ENCODE peak calls at places on chromosomes 12 and 14, in four cellular contexts. One of them, this sample, is unnamed.

GRCh38 chr12:132479291-132479690 is 10.7 kb upstream of the FBRSL1 start:
- DNase-seq in suprapubic skin: no peak
- DNase-seq in left ventricle myocardium inferior: no peak
- DNase-seq in astrocyte of the spinal cord: no peak
- DNase-seq in this sample: no peak

GRCh38 chr12:104494137-104494815 is 37.5 kb downstream of the CHST11 start:
- DNase-seq in left ventricle myocardium inferior: no peak
- DNase-seq in suprapubic skin: no peak
- DNase-seq in astrocyte of the spinal cord: peak; percentile 34
- DNase-seq in this sample: no peak

GRCh38 chr12:105834496-105834895 is 304.3 kb downstream of the NUAK1 start:
- DNase-seq in suprapubic skin: no peak
- DNase-seq in left ventricle myocardium inferior: no peak
- DNase-seq in astrocyte of the spinal cord: no peak
- DNase-seq in this sample: no peak

GRCh38 chr12:62649412-62650116 is 182.9 kb downstream of the MON2 start:
- DNase-seq in astrocyte of the spinal cord: no peak
- DNase-seq in left ventricle myocardium inferior: no peak
- DNase-seq in suprapubic skin: no peak
- DNase-seq in this sample: no peak

GRCh38 chr12:121144416-121144914 is 11.8 kb downstream of the P2RX7 start:
- DNase-seq in suprapubic skin: no peak
- DNase-seq in astrocyte of the spinal cord: peak; percentile 18
- DNase-seq in left ventricle myocardium inferior: no peak
- DNase-seq in this sample: no peak

GRCh38 chr12:5619628-5620027 is 187.7 kb downstream of the NTF3 start:
- DNase-seq in astrocyte of the spinal cord: no peak
- DNase-seq in left ventricle myocardium inferior: no peak
- DNase-seq in suprapubic skin: no peak
- DNase-seq in this sample: no peak

GRCh38 chr14:90440592-90440991 is 43.8 kb downstream of the CALM1 start:
- DNase-seq in astrocyte of the spinal cord: no peak
- DNase-seq in left ventricle myocardium inferior: no peak
- DNase-seq in suprapubic skin: no peak
- DNase-seq in this sample: no peak

GRCh38 chr12:53454710-53455109 is 2.8 kb downstream of the PCBP2 start:
- DNase-seq in left ventricle myocardium inferior: no peak
- DNase-seq in suprapubic skin: no peak
- DNase-seq in astrocyte of the spinal cord: no peak
- DNase-seq in this sample: no peak

GRCh38 chr12:96493101-96493500 is 3.7 kb downstream of the CFAP54 start:
- DNase-seq in astrocyte of the spinal cord: no peak
- DNase-seq in suprapubic skin: no peak
- DNase-seq in left ventricle myocardium inferior: no peak
- DNase-seq in this sample: no peak

GRCh38 chr14:101600336-101600890 is 39.1 kb downstream of the DIO3 start:
- DNase-seq in left ventricle myocardium inferior: no peak
- DNase-seq in astrocyte of the spinal cord: no peak
- DNase-seq in suprapubic skin: peak; percentile 31
- DNase-seq in this sample: no peak

GRCh38 chr12:74449872-74450271 is 87.8 kb upstream of the ATXN7L3B start:
- DNase-seq in astrocyte of the spinal cord: peak; percentile 77
- DNase-seq in left ventricle myocardium inferior: no peak
- DNase-seq in suprapubic skin: no peak
- DNase-seq in this sample: no peak

GRCh38 chr14:84375235-84375634 is 1154.7 kb upstream of the FLRT2 start:
- DNase-seq in astrocyte of the spinal cord: peak; percentile 27
- DNase-seq in suprapubic skin: no peak
- DNase-seq in left ventricle myocardium inferior: no peak
- DNase-seq in this sample: no peak